ENCODE peak calls at places on chromosomes 13 and 19, in four cellular contexts. One of them, this sample, is unnamed.

GRCh38 chr13:30341815-30342570 is 34.6 kb upstream of the KATNAL1 start:
- DNase-seq in RWPE2: peak
- DNase-seq in PC-9: peak
- DNase-seq in HCT116: peak
- DNase-seq in this sample: no peak

GRCh38 chr13:29435125-29435911 is 160.2 kb downstream of the SLC7A1 start:
- DNase-seq in PC-9: no peak
- DNase-seq in RWPE2: no peak
- DNase-seq in HCT116: no peak
- DNase-seq in this sample: no peak

GRCh38 chr13:27636624-27637288 is 15.1 kb downstream of the POLR1D start:
- DNase-seq in HCT116: no peak
- DNase-seq in RWPE2: no peak
- DNase-seq in PC-9: no peak
- DNase-seq in this sample: no peak

GRCh38 chr19:49591731-49592485 is 926 bp downstream of the PRR12 start:
- DNase-seq in HCT116: no peak
- DNase-seq in RWPE2: no peak
- DNase-seq in PC-9: peak
- DNase-seq in this sample: no peak

GRCh38 chr13:60756306-60756705 is 359.3 kb downstream of the TDRD3 start:
- DNase-seq in RWPE2: no peak
- DNase-seq in PC-9: no peak
- DNase-seq in HCT116: no peak
- DNase-seq in this sample: no peak

GRCh38 chr13:71590654-71591148 is 276.3 kb downstream of the DACH1 start:
- DNase-seq in RWPE2: no peak
- DNase-seq in PC-9: no peak
- DNase-seq in HCT116: no peak
- DNase-seq in this sample: no peak

GRCh38 chr13:46571189-46571901 is 18.4 kb downstream of the LRCH1 start:
- DNase-seq in RWPE2: no peak
- DNase-seq in HCT116: no peak
- DNase-seq in PC-9: no peak
- DNase-seq in this sample: no peak

GRCh38 chr19:45899919-45900589 is 2.4 kb downstream of the MYPOP start:
- DNase-seq in PC-9: no peak
- DNase-seq in HCT116: no peak
- DNase-seq in RWPE2: no peak
- DNase-seq in this sample: no peak

GRCh38 chr19:23440207-23440606 is 44.9 kb upstream of the ZNF91 start:
- DNase-seq in HCT116: no peak
- DNase-seq in RWPE2: no peak
- DNase-seq in PC-9: no peak
- DNase-seq in this sample: no peak

GRCh38 chr13:97344250-97345175 is 89.5 kb upstream of the RAP2A start:
- DNase-seq in PC-9: peak
- DNase-seq in RWPE2: no peak
- DNase-seq in HCT116: peak
- DNase-seq in this sample: no peak

GRCh38 chr19:17107546-17108452 is 32.2 kb downstream of the MYO9B start:
- DNase-seq in HCT116: peak
- DNase-seq in RWPE2: peak
- DNase-seq in PC-9: peak
- DNase-seq in this sample: no peak

GRCh38 chr13:74771964-74772363 is 637.8 kb upstream of the KLF12 start:
- DNase-seq in PC-9: no peak
- DNase-seq in HCT116: no peak
- DNase-seq in RWPE2: no peak
- DNase-seq in this sample: no peak

GRCh38 chr19:15200575-15201364 is at the start of gene NOTCH3:
- DNase-seq in PC-9: no peak
- DNase-seq in RWPE2: no peak
- DNase-seq in HCT116: no peak
- DNase-seq in this sample: no peak

GRCh38 chr13:109274188-109274821 is 512.1 kb downstream of the IRS2 start:
- DNase-seq in RWPE2: no peak
- DNase-seq in HCT116: no peak
- DNase-seq in PC-9: peak
- DNase-seq in this sample: no peak

GRCh38 chr19:45352062-45352461 is 11.5 kb downstream of the KLC3 start:
- DNase-seq in PC-9: no peak
- DNase-seq in RWPE2: no peak
- DNase-seq in HCT116: no peak
- DNase-seq in this sample: peak

GRCh38 chr19:55014714-55015113 is 23.4 kb downstream of the GP6 start:
- DNase-seq in RWPE2: no peak
- DNase-seq in HCT116: no peak
- DNase-seq in PC-9: no peak
- DNase-seq in this sample: no peak

GRCh38 chr13:75635101-75635620 is 969 bp upstream of the LMO7 start:
- DNase-seq in HCT116: no peak
- DNase-seq in RWPE2: no peak
- DNase-seq in PC-9: no peak
- DNase-seq in this sample: no peak

GRCh38 chr13:44934724-44935123 is 54.5 kb downstream of the NUFIP1 start:
- DNase-seq in PC-9: peak
- DNase-seq in HCT116: no peak
- DNase-seq in RWPE2: no peak
- DNase-seq in this sample: no peak

GRCh38 chr13:83890358-83890757 is 8.1 kb upstream of the SLITRK1 start:
- DNase-seq in HCT116: no peak
- DNase-seq in RWPE2: no peak
- DNase-seq in PC-9: no peak
- DNase-seq in this sample: no peak

GRCh38 chr19:6766357-6767080 is 716 bp downstream of the SH2D3A start:
- DNase-seq in RWPE2: no peak
- DNase-seq in HCT116: no peak
- DNase-seq in PC-9: no peak
- DNase-seq in this sample: no peak

GRCh38 chr19:17348700-17349099 is 11.3 kb downstream of the GTPBP3 start:
- DNase-seq in HCT116: no peak
- DNase-seq in PC-9: peak
- DNase-seq in RWPE2: no peak
- DNase-seq in this sample: no peak

GRCh38 chr19:43809762-43810696 is 7.8 kb upstream of the LYPD5 start:
- DNase-seq in RWPE2: no peak
- DNase-seq in PC-9: peak
- DNase-seq in HCT116: peak
- DNase-seq in this sample: no peak

GRCh38 chr19:18499055-18499775 is 22.7 kb downstream of the ELL start:
- DNase-seq in PC-9: no peak
- DNase-seq in HCT116: no peak
- DNase-seq in RWPE2: no peak
- DNase-seq in this sample: no peak
- TF ChIP-seq CTCF in PC-9: no peak
- TF ChIP-seq CTCF in HCT116: no peak
- TF ChIP-seq CTCF in RWPE2: no peak
- TF ChIP-seq CTCF in this sample: no peak

GRCh38 chr13:41054919-41055619 is 6.2 kb upstream of the WBP4 start:
- DNase-seq in HCT116: no peak
- DNase-seq in PC-9: no peak
- DNase-seq in RWPE2: no peak
- DNase-seq in this sample: no peak

GRCh38 chr13:41056194-41056593 is 5.1 kb upstream of the WBP4 start:
- DNase-seq in RWPE2: no peak
- DNase-seq in HCT116: no peak
- DNase-seq in PC-9: no peak
- DNase-seq in this sample: no peak

GRCh38 chr13:41053384-41053826 is 7.9 kb upstream of the WBP4 start:
- DNase-seq in PC-9: peak
- DNase-seq in RWPE2: no peak
- DNase-seq in HCT116: no peak
- DNase-seq in this sample: no peak

GRCh38 chr13:41052441-41052840 is 8.9 kb upstream of the WBP4 start:
- DNase-seq in HCT116: no peak
- DNase-seq in PC-9: no peak
- DNase-seq in RWPE2: no peak
- DNase-seq in this sample: no peak

GRCh38 chr13:41054212-41054877 is 7.0 kb upstream of the WBP4 start:
- DNase-seq in HCT116: no peak
- DNase-seq in PC-9: no peak
- DNase-seq in RWPE2: no peak
- DNase-seq in this sample: no peak
- TF ChIP-seq CTCF in HCT116: peak
- TF ChIP-seq CTCF in PC-9: peak
- TF ChIP-seq CTCF in RWPE2: peak
- TF ChIP-seq CTCF in this sample: peak

GRCh38 chr19:38592940-38593339 is 24.8 kb downstream of the MAP4K1 start:
- DNase-seq in RWPE2: no peak
- DNase-seq in PC-9: no peak
- DNase-seq in HCT116: no peak
- DNase-seq in this sample: no peak
- TF ChIP-seq CTCF in RWPE2: no peak
- TF ChIP-seq CTCF in PC-9: no peak
- TF ChIP-seq CTCF in HCT116: peak
- TF ChIP-seq CTCF in this sample: peak

DNA sequence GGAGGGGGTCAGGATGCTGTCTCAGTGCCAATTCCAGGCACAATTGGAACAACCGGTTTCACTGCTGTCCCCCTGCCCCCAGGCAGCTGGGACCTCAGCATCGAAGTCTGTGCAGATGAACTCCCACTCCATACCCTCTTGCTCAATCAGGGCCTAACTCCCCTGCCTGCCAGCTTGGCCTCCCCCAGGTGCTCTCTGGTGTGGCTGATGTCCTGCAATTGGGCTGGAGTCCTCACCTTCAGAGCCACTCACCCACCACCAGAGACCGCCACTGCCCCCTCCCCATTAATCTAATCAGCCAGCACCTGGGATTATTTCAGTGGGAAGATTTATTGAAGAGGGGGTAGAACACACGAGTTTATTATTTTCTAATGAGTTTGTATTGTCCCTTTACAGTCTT is 118.8 kb downstream of the MIPEP start:
- DNase-seq in PC-9: no peak
- DNase-seq in RWPE2: no peak
- DNase-seq in HCT116: no peak
- DNase-seq in this sample: no peak
- TF ChIP-seq CTCF in PC-9: no peak
- TF ChIP-seq CTCF in RWPE2: no peak
- TF ChIP-seq CTCF in HCT116: no peak
- TF ChIP-seq CTCF in this sample: no peak

GRCh38 chr19:13229246-13229645 is 79.0 kb downstream of the IER2 start:
- DNase-seq in HCT116: no peak
- DNase-seq in PC-9: no peak
- DNase-seq in RWPE2: no peak
- DNase-seq in this sample: no peak

GRCh38 chr19:13231663-13232062 is 81.5 kb downstream of the IER2 start:
- DNase-seq in HCT116: no peak
- DNase-seq in RWPE2: no peak
- DNase-seq in PC-9: peak
- DNase-seq in this sample: no peak

GRCh38 chr19:13225973-13226865 is 76.0 kb downstream of the IER2 start:
- DNase-seq in HCT116: no peak
- DNase-seq in PC-9: no peak
- DNase-seq in RWPE2: no peak
- DNase-seq in this sample: no peak

GRCh38 chr19:13226983-13227382 is 76.8 kb downstream of the IER2 start:
- DNase-seq in HCT116: no peak
- DNase-seq in RWPE2: no peak
- DNase-seq in PC-9: no peak
- DNase-seq in this sample: no peak

GRCh38 chr19:13228561-13228960 is 78.3 kb downstream of the IER2 start:
- DNase-seq in RWPE2: no peak
- DNase-seq in HCT116: no peak
- DNase-seq in PC-9: no peak
- DNase-seq in this sample: no peak
- TF ChIP-seq CTCF in RWPE2: no peak
- TF ChIP-seq CTCF in HCT116: peak
- TF ChIP-seq CTCF in PC-9: no peak
- TF ChIP-seq CTCF in this sample: no peak